ENCODE peak calls at places on chromosome 21, in seven cellular contexts. One of them, this sample, is unnamed.

GRCh38 chr21:41446571-41446970 is 20.5 kb downstream of the MX1 start:
- DNase-seq in WERI-Rb-1: no peak
- DNase-seq in bronchial epithelial cell: no peak
- DNase-seq in stomach: no peak
- DNase-seq in aorta: no peak
- DNase-seq in dorsolateral prefrontal cortex: no peak
- DNase-seq in HCT116: no peak
- DNase-seq in this sample: no peak

GRCh38 chr21:21165063-21165645 is 166.9 kb downstream of the NCAM2 start:
- DNase-seq in WERI-Rb-1: no peak
- DNase-seq in bronchial epithelial cell: no peak
- DNase-seq in stomach: no peak
- DNase-seq in aorta: peak; percentile 55
- DNase-seq in dorsolateral prefrontal cortex: no peak
- DNase-seq in HCT116: no peak
- DNase-seq in this sample: no peak

GRCh38 chr21:31343680-31344480 is at the start of gene TIAM1:
- DNase-seq in WERI-Rb-1: no peak
- DNase-seq in bronchial epithelial cell: peak; percentile 85
- DNase-seq in stomach: peak; percentile 43
- DNase-seq in aorta: peak; percentile 86
- DNase-seq in dorsolateral prefrontal cortex: peak; percentile 77
- DNase-seq in HCT116: no peak
- DNase-seq in this sample: no peak

GRCh38 chr21:36188081-36188681 is 31.6 kb downstream of the DOP1B start:
- DNase-seq in WERI-Rb-1: no peak
- DNase-seq in bronchial epithelial cell: peak; percentile 44
- DNase-seq in stomach: peak; percentile 90
- DNase-seq in aorta: no peak
- DNase-seq in dorsolateral prefrontal cortex: no peak
- DNase-seq in HCT116: no peak
- DNase-seq in this sample: no peak

GRCh38 chr21:31684918-31685317 is 25.4 kb downstream of the SOD1 start:
- DNase-seq in WERI-Rb-1: no peak
- DNase-seq in bronchial epithelial cell: no peak
- DNase-seq in stomach: no peak
- DNase-seq in aorta: no peak
- DNase-seq in dorsolateral prefrontal cortex: no peak
- DNase-seq in HCT116: no peak
- DNase-seq in this sample: no peak

GRCh38 chr21:19684328-19684727 is 1280.7 kb upstream of the TMPRSS15 start:
- DNase-seq in WERI-Rb-1: no peak
- DNase-seq in bronchial epithelial cell: no peak
- DNase-seq in stomach: no peak
- DNase-seq in aorta: no peak
- DNase-seq in dorsolateral prefrontal cortex: no peak
- DNase-seq in HCT116: no peak
- DNase-seq in this sample: no peak

GRCh38 chr21:31347435-31348032 is 3.5 kb upstream of the TIAM1 start:
- DNase-seq in WERI-Rb-1: no peak
- DNase-seq in bronchial epithelial cell: peak; percentile 62
- DNase-seq in stomach: no peak
- DNase-seq in aorta: no peak
- DNase-seq in dorsolateral prefrontal cortex: no peak
- DNase-seq in HCT116: no peak
- DNase-seq in this sample: no peak

GRCh38 chr21:29413683-29414082 is 115.0 kb downstream of the BACH1 start:
- DNase-seq in WERI-Rb-1: no peak
- DNase-seq in bronchial epithelial cell: peak; percentile 54
- DNase-seq in stomach: no peak
- DNase-seq in aorta: no peak
- DNase-seq in dorsolateral prefrontal cortex: no peak
- DNase-seq in HCT116: no peak
- DNase-seq in this sample: no peak

GRCh38 chr21:41684381-41685245 is 82.2 kb downstream of the RIPK4 start:
- DNase-seq in WERI-Rb-1: no peak
- DNase-seq in bronchial epithelial cell: peak; percentile 80
- DNase-seq in stomach: peak; percentile 74
- DNase-seq in aorta: peak; percentile 29
- DNase-seq in dorsolateral prefrontal cortex: no peak
- DNase-seq in HCT116: no peak
- DNase-seq in this sample: no peak

GRCh38 chr21:39016740-39017315 is 166.4 kb downstream of the PSMG1 start:
- DNase-seq in WERI-Rb-1: no peak
- DNase-seq in bronchial epithelial cell: no peak
- DNase-seq in stomach: no peak
- DNase-seq in aorta: peak; percentile 66
- DNase-seq in dorsolateral prefrontal cortex: no peak
- DNase-seq in HCT116: no peak
- DNase-seq in this sample: no peak

GRCh38 chr21:36691539-36692124 is 7.3 kb upstream of the SIM2 start:
- DNase-seq in WERI-Rb-1: no peak
- DNase-seq in bronchial epithelial cell: no peak
- DNase-seq in stomach: no peak
- DNase-seq in aorta: no peak
- DNase-seq in dorsolateral prefrontal cortex: no peak
- DNase-seq in HCT116: no peak
- DNase-seq in this sample: no peak

GRCh38 chr21:36155603-36156338 is 853 bp upstream of the DOP1B start:
- DNase-seq in WERI-Rb-1: no peak
- DNase-seq in bronchial epithelial cell: peak; percentile 79
- DNase-seq in stomach: peak; percentile 80
- DNase-seq in aorta: peak; percentile 53
- DNase-seq in dorsolateral prefrontal cortex: no peak
- DNase-seq in HCT116: no peak
- DNase-seq in this sample: peak; percentile 3

GRCh38 chr21:20424943-20425342 is 573.3 kb upstream of the NCAM2 start:
- DNase-seq in WERI-Rb-1: peak; percentile 6
- DNase-seq in bronchial epithelial cell: no peak
- DNase-seq in stomach: no peak
- DNase-seq in aorta: no peak
- DNase-seq in dorsolateral prefrontal cortex: no peak
- DNase-seq in HCT116: no peak
- DNase-seq in this sample: no peak

GRCh38 chr21:38930838-38931237 is 125.1 kb downstream of the ETS2 start:
- DNase-seq in WERI-Rb-1: no peak
- DNase-seq in bronchial epithelial cell: peak; percentile 71
- DNase-seq in stomach: no peak
- DNase-seq in aorta: no peak
- DNase-seq in dorsolateral prefrontal cortex: no peak
- DNase-seq in HCT116: no peak
- DNase-seq in this sample: no peak

GRCh38 chr21:29643289-29643688 is 296.5 kb downstream of the GRIK1 start:
- DNase-seq in WERI-Rb-1: no peak
- DNase-seq in bronchial epithelial cell: no peak
- DNase-seq in stomach: no peak
- DNase-seq in aorta: no peak
- DNase-seq in dorsolateral prefrontal cortex: no peak
- DNase-seq in HCT116: no peak
- DNase-seq in this sample: no peak

GRCh38 chr21:46457801-46458314 is 833 bp upstream of the DIP2A start:
- DNase-seq in WERI-Rb-1: peak; percentile 51
- DNase-seq in bronchial epithelial cell: peak; percentile 28
- DNase-seq in stomach: peak; percentile 30
- DNase-seq in aorta: peak; percentile 70
- DNase-seq in dorsolateral prefrontal cortex: peak; percentile 61
- DNase-seq in HCT116: peak; percentile 4
- DNase-seq in this sample: no peak

GRCh38 chr21:17045214-17045835 is 467.5 kb upstream of the CXADR start:
- DNase-seq in WERI-Rb-1: no peak
- DNase-seq in bronchial epithelial cell: peak; percentile 33
- DNase-seq in stomach: no peak
- DNase-seq in aorta: no peak
- DNase-seq in dorsolateral prefrontal cortex: no peak
- DNase-seq in HCT116: no peak
- DNase-seq in this sample: no peak

GRCh38 chr21:35924714-35925301 is 135.5 kb downstream of the SETD4 start:
- DNase-seq in WERI-Rb-1: no peak
- DNase-seq in bronchial epithelial cell: peak; percentile 75
- DNase-seq in stomach: no peak
- DNase-seq in aorta: no peak
- DNase-seq in dorsolateral prefrontal cortex: no peak
- DNase-seq in HCT116: no peak
- DNase-seq in this sample: no peak

GRCh38 chr21:40952551-40953330 is 105.8 kb upstream of the DSCAM start:
- DNase-seq in WERI-Rb-1: no peak
- DNase-seq in bronchial epithelial cell: no peak
- DNase-seq in stomach: no peak
- DNase-seq in aorta: no peak
- DNase-seq in dorsolateral prefrontal cortex: no peak
- DNase-seq in HCT116: no peak
- DNase-seq in this sample: no peak

GRCh38 chr21:44749116-44749758 is 37.9 kb upstream of the TSPEAR start:
- DNase-seq in WERI-Rb-1: no peak
- DNase-seq in bronchial epithelial cell: no peak
- DNase-seq in stomach: no peak
- DNase-seq in aorta: no peak
- DNase-seq in dorsolateral prefrontal cortex: no peak
- DNase-seq in HCT116: no peak
- DNase-seq in this sample: no peak
- H3K4me3 ChIP-seq in WERI-Rb-1: no peak overlapping the region
- H3K4me3 ChIP-seq in bronchial epithelial cell: no peak overlapping the region
- H3K4me3 ChIP-seq in stomach: no peak overlapping the region
- H3K4me3 ChIP-seq in aorta: no peak overlapping the region
- H3K4me3 ChIP-seq in dorsolateral prefrontal cortex: no peak overlapping the region
- H3K4me3 ChIP-seq in HCT116: no peak overlapping the region
- H3K4me3 ChIP-seq in this sample: no peak overlapping the region

DNA sequence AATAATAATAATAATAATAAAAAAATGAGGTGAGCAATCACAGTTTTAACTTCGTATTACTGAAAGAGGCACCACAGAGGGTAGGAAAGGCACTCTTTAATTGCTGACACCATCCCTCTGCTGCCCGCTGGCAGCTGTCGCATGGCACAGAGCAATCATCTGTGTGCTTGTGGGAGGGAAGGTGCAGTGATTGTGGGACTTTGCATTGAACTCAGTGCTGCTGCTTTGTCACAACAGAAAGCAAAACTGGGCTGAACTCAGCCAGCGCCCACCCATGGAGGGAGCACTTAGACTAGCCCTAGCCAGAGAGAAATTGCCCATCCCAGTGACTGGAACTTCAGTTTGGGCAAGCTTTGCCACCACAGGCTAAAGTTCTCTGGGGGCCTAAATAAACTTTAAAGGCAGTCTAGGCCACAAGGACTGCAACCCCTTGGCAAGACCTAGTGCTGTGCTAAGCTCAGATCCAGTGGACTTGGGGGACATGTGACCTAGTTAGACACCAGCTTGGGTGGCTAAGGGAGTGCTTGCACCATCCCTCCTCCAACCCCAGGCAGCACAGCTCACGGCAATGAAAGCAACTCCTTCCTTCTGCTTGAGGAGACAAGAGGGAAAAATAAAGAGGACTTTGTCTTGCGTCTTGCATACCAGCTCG is 59.4 kb downstream of the WDR4 start:
- DNase-seq in WERI-Rb-1: no peak
- DNase-seq in bronchial epithelial cell: no peak
- DNase-seq in stomach: no peak
- DNase-seq in aorta: no peak
- DNase-seq in dorsolateral prefrontal cortex: no peak
- DNase-seq in HCT116: no peak
- DNase-seq in this sample: no peak
- H3K27me3 ChIP-seq in WERI-Rb-1: no peaks in the 10 kb centered on the region
- H3K27me3 ChIP-seq in bronchial epithelial cell: peaks cover 2% of the 10 kb centered on the region
- H3K27me3 ChIP-seq in stomach: no peaks in the 10 kb centered on the region
- H3K27me3 ChIP-seq in aorta: no peaks in the 10 kb centered on the region
- H3K27me3 ChIP-seq in dorsolateral prefrontal cortex: peaks cover 3% of the 10 kb centered on the region
- H3K27me3 ChIP-seq in HCT116: no peaks in the 10 kb centered on the region
- H3K27me3 ChIP-seq in this sample: peaks cover 11% of the 10 kb centered on the region

GRCh38 chr21:26169061-26169610 is 1.4 kb downstream of the APP start:
- DNase-seq in WERI-Rb-1: peak; percentile 71
- DNase-seq in bronchial epithelial cell: no peak
- DNase-seq in stomach: peak; percentile 51
- DNase-seq in aorta: peak; percentile 56
- DNase-seq in dorsolateral prefrontal cortex: peak; percentile 59
- DNase-seq in HCT116: peak; percentile 29
- DNase-seq in this sample: no peak

GRCh38 chr21:26169611-26170470 is 729 bp downstream of the APP start:
- DNase-seq in WERI-Rb-1: peak; percentile 73
- DNase-seq in bronchial epithelial cell: no peak
- DNase-seq in stomach: peak; percentile 62
- DNase-seq in aorta: peak; percentile 73
- DNase-seq in dorsolateral prefrontal cortex: peak; percentile 78
- DNase-seq in HCT116: peak; percentile 16
- DNase-seq in this sample: no peak

GRCh38 chr21:26165331-26165730 is 5.2 kb downstream of the APP start:
- DNase-seq in WERI-Rb-1: no peak
- DNase-seq in bronchial epithelial cell: peak; percentile 58
- DNase-seq in stomach: no peak
- DNase-seq in aorta: no peak
- DNase-seq in dorsolateral prefrontal cortex: no peak
- DNase-seq in HCT116: no peak
- DNase-seq in this sample: no peak

GRCh38 chr21:26170471-26171309 is at the start of gene APP:
- DNase-seq in WERI-Rb-1: peak; percentile 87
- DNase-seq in bronchial epithelial cell: no peak
- DNase-seq in stomach: peak; percentile 91
- DNase-seq in aorta: peak; percentile 91
- DNase-seq in dorsolateral prefrontal cortex: peak; percentile 90
- DNase-seq in HCT116: peak; percentile 19
- DNase-seq in this sample: peak; percentile 61

DNA sequence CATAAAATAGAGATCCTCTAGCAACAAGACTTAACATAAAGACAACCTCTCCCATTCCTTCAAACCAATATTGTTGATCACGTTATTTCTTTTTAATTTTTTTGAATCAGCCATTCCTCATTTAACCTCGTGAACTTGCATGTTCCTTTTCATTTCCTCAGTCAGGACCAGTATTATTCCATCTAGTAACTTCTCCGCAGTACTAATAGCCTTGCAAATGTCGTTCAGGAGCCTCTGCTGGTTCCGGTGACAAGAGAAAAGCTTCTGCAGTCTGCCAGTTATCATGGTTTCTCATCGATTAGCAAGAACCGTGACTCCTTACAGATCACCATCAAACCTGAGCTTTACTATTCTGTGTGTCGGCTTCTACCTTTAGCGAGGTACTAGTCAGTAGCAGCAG is 3.0 kb downstream of the APP start:
- DNase-seq in WERI-Rb-1: no peak
- DNase-seq in bronchial epithelial cell: no peak
- DNase-seq in stomach: no peak
- DNase-seq in aorta: no peak
- DNase-seq in dorsolateral prefrontal cortex: no peak
- DNase-seq in HCT116: no peak
- DNase-seq in this sample: no peak
- H3K4me3 ChIP-seq in WERI-Rb-1: peak overlapping the region; percentile 82
- H3K4me3 ChIP-seq in bronchial epithelial cell: no peak overlapping the region
- H3K4me3 ChIP-seq in stomach: no peak overlapping the region
- H3K4me3 ChIP-seq in aorta: no peak overlapping the region
- H3K4me3 ChIP-seq in dorsolateral prefrontal cortex: peak overlapping the region; percentile 95
- H3K4me3 ChIP-seq in HCT116: no peak overlapping the region
- H3K4me3 ChIP-seq in this sample: no peak overlapping the region

DNA sequence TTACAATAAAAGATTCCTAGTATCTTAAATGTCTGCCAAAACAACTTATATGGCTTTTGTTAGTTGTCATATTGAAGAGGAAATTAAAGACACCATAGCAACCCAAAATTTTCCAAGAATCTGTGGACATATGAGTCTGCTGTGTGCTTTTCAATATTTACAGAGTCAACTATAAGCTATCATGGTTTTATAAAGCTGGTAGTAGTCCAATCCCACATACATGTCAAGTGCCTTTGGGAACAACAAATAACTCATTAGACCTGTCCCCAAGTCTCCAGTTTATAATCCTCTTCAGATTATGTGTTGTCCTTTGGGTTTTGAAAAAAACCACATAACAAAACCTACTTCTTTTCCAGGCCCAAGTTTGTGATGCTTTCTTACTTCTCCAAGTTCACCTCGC is 293.8 kb upstream of the USP25 start:
- DNase-seq in WERI-Rb-1: no peak
- DNase-seq in bronchial epithelial cell: no peak
- DNase-seq in stomach: no peak
- DNase-seq in aorta: no peak
- DNase-seq in dorsolateral prefrontal cortex: no peak
- DNase-seq in HCT116: no peak
- DNase-seq in this sample: no peak
- H3K27me3 ChIP-seq in WERI-Rb-1: no peaks in the 10 kb centered on the region
- H3K27me3 ChIP-seq in bronchial epithelial cell: no peaks in the 10 kb centered on the region
- H3K27me3 ChIP-seq in stomach: no peaks in the 10 kb centered on the region
- H3K27me3 ChIP-seq in aorta: no peaks in the 10 kb centered on the region
- H3K27me3 ChIP-seq in dorsolateral prefrontal cortex: no peaks in the 10 kb centered on the region
- H3K27me3 ChIP-seq in HCT116: no peaks in the 10 kb centered on the region
- H3K27me3 ChIP-seq in this sample: no peaks in the 10 kb centered on the region

This sample was measured in effector memory CD4-positive, alpha-beta T cell.